ENCODE peak calls at places on chromosomes 5 and 9, in eight cellular contexts. One of them, this sample, is unnamed.

GRCh38 chr5:15737882-15738677 is 238.1 kb downstream of the FBXL7 start:
- DNase-seq in IMR-90: peak
- DNase-seq in RWPE2: no peak
- DNase-seq in A549: no peak
- DNase-seq in A673: no peak
- DNase-seq in CD4-positive, alpha-beta T cell: no peak
- DNase-seq in prostate gland: no peak
- DNase-seq in neural progenitor cell: no peak
- DNase-seq in this sample: no peak

GRCh38 chr5:76926329-76927105 is 26.3 kb upstream of the CRHBP start:
- DNase-seq in IMR-90: no peak
- DNase-seq in RWPE2: no peak
- DNase-seq in A549: no peak
- DNase-seq in A673: peak
- DNase-seq in CD4-positive, alpha-beta T cell: no peak
- DNase-seq in prostate gland: no peak
- DNase-seq in neural progenitor cell: peak
- DNase-seq in this sample: no peak

GRCh38 chr9:751137-752051 is 90.1 kb upstream of the DMRT1 start:
- DNase-seq in IMR-90: peak
- DNase-seq in RWPE2: no peak
- DNase-seq in A549: no peak
- DNase-seq in A673: peak
- DNase-seq in CD4-positive, alpha-beta T cell: no peak
- DNase-seq in prostate gland: no peak
- DNase-seq in neural progenitor cell: no peak
- DNase-seq in this sample: no peak

GRCh38 chr5:9339206-9339818 is 206.6 kb downstream of the SEMA5A start:
- DNase-seq in IMR-90: no peak
- DNase-seq in RWPE2: no peak
- DNase-seq in A549: peak
- DNase-seq in A673: peak
- DNase-seq in CD4-positive, alpha-beta T cell: no peak
- DNase-seq in prostate gland: no peak
- DNase-seq in neural progenitor cell: peak
- DNase-seq in this sample: no peak

GRCh38 chr5:173884402-173885053 is 3.6 kb upstream of the CPEB4 start:
- DNase-seq in IMR-90: no peak
- DNase-seq in RWPE2: no peak
- DNase-seq in A549: no peak
- DNase-seq in A673: no peak
- DNase-seq in CD4-positive, alpha-beta T cell: peak
- DNase-seq in prostate gland: no peak
- DNase-seq in neural progenitor cell: no peak
- DNase-seq in this sample: peak

GRCh38 chr5:98076501-98076900 is 697.0 kb upstream of the RGMB start:
- DNase-seq in IMR-90: no peak
- DNase-seq in RWPE2: no peak
- DNase-seq in A549: no peak
- DNase-seq in A673: peak
- DNase-seq in CD4-positive, alpha-beta T cell: no peak
- DNase-seq in prostate gland: no peak
- DNase-seq in neural progenitor cell: no peak
- DNase-seq in this sample: no peak

GRCh38 chr5:88925692-88926490 is 42.9 kb upstream of the MEF2C start:
- DNase-seq in IMR-90: peak
- DNase-seq in RWPE2: no peak
- DNase-seq in A549: no peak
- DNase-seq in A673: no peak
- DNase-seq in CD4-positive, alpha-beta T cell: no peak
- DNase-seq in prostate gland: no peak
- DNase-seq in neural progenitor cell: no peak
- DNase-seq in this sample: no peak

GRCh38 chr9:126700903-126701819 is 87.4 kb downstream of the LMX1B start:
- DNase-seq in IMR-90: no peak
- DNase-seq in RWPE2: no peak
- DNase-seq in A549: no peak
- DNase-seq in A673: no peak
- DNase-seq in CD4-positive, alpha-beta T cell: peak
- DNase-seq in prostate gland: no peak
- DNase-seq in neural progenitor cell: peak
- DNase-seq in this sample: no peak

GRCh38 chr5:144416196-144416595 is 245.5 kb downstream of the KCTD16 start:
- DNase-seq in IMR-90: no peak
- DNase-seq in RWPE2: no peak
- DNase-seq in A549: no peak
- DNase-seq in A673: no peak
- DNase-seq in CD4-positive, alpha-beta T cell: no peak
- DNase-seq in prostate gland: no peak
- DNase-seq in neural progenitor cell: no peak
- DNase-seq in this sample: no peak

GRCh38 chr5:115382989-115383388 is 86.5 kb upstream of the CCDC112 start:
- DNase-seq in IMR-90: no peak
- DNase-seq in RWPE2: no peak
- DNase-seq in A549: no peak
- DNase-seq in A673: no peak
- DNase-seq in CD4-positive, alpha-beta T cell: no peak
- DNase-seq in prostate gland: no peak
- DNase-seq in neural progenitor cell: no peak
- DNase-seq in this sample: no peak

GRCh38 chr9:132857031-132857430 is 21.1 kb downstream of the AK8 start:
- DNase-seq in IMR-90: peak
- DNase-seq in RWPE2: no peak
- DNase-seq in A549: no peak
- DNase-seq in A673: no peak
- DNase-seq in CD4-positive, alpha-beta T cell: no peak
- DNase-seq in prostate gland: peak
- DNase-seq in neural progenitor cell: peak
- DNase-seq in this sample: no peak

GRCh38 chr5:127042593-127042992 is 12.2 kb upstream of the MARCHF3 start:
- DNase-seq in IMR-90: peak
- DNase-seq in RWPE2: no peak
- DNase-seq in A549: no peak
- DNase-seq in A673: no peak
- DNase-seq in CD4-positive, alpha-beta T cell: no peak
- DNase-seq in prostate gland: no peak
- DNase-seq in neural progenitor cell: peak
- DNase-seq in this sample: no peak

GRCh38 chr5:106875591-106876297 is 795.0 kb downstream of the EFNA5 start:
- DNase-seq in IMR-90: peak
- DNase-seq in RWPE2: no peak
- DNase-seq in A549: peak
- DNase-seq in A673: peak
- DNase-seq in CD4-positive, alpha-beta T cell: no peak
- DNase-seq in prostate gland: no peak
- DNase-seq in neural progenitor cell: peak
- DNase-seq in this sample: no peak

GRCh38 chr5:43412151-43412550 is at the start of gene CCL28:
- DNase-seq in IMR-90: no peak
- DNase-seq in RWPE2: no peak
- DNase-seq in A549: no peak
- DNase-seq in A673: no peak
- DNase-seq in CD4-positive, alpha-beta T cell: no peak
- DNase-seq in prostate gland: no peak
- DNase-seq in neural progenitor cell: no peak
- DNase-seq in this sample: no peak

GRCh38 chr9:70012569-70012968 is 31.1 kb upstream of the MAMDC2 start:
- DNase-seq in IMR-90: no peak
- DNase-seq in RWPE2: no peak
- DNase-seq in A549: no peak
- DNase-seq in A673: no peak
- DNase-seq in CD4-positive, alpha-beta T cell: no peak
- DNase-seq in prostate gland: no peak
- DNase-seq in neural progenitor cell: peak
- DNase-seq in this sample: no peak

GRCh38 chr5:53303105-53303504 is 177.3 kb upstream of the FST start:
- DNase-seq in IMR-90: peak
- DNase-seq in RWPE2: no peak
- DNase-seq in A549: no peak
- DNase-seq in A673: no peak
- DNase-seq in CD4-positive, alpha-beta T cell: no peak
- DNase-seq in prostate gland: no peak
- DNase-seq in neural progenitor cell: no peak
- DNase-seq in this sample: no peak

GRCh38 chr5:178277866-178278265 is 45.3 kb upstream of the PHYKPL start:
- DNase-seq in IMR-90: no peak
- DNase-seq in RWPE2: peak
- DNase-seq in A549: no peak
- DNase-seq in A673: no peak
- DNase-seq in CD4-positive, alpha-beta T cell: no peak
- DNase-seq in prostate gland: no peak
- DNase-seq in neural progenitor cell: no peak
- DNase-seq in this sample: no peak

GRCh38 chr5:68911840-68912690 is 181.7 kb upstream of the SLC30A5 start:
- DNase-seq in IMR-90: peak
- DNase-seq in RWPE2: no peak
- DNase-seq in A549: no peak
- DNase-seq in A673: peak
- DNase-seq in CD4-positive, alpha-beta T cell: no peak
- DNase-seq in prostate gland: no peak
- DNase-seq in neural progenitor cell: no peak
- DNase-seq in this sample: no peak

GRCh38 chr5:63570752-63571151 is 391.5 kb downstream of the HTR1A start:
- DNase-seq in IMR-90: no peak
- DNase-seq in RWPE2: no peak
- DNase-seq in A549: no peak
- DNase-seq in A673: no peak
- DNase-seq in CD4-positive, alpha-beta T cell: no peak
- DNase-seq in prostate gland: no peak
- DNase-seq in neural progenitor cell: peak
- DNase-seq in this sample: no peak

GRCh38 chr9:116646661-116647514 is 40.2 kb upstream of the TRIM32 start:
- DNase-seq in IMR-90: peak
- DNase-seq in RWPE2: no peak
- DNase-seq in A549: peak
- DNase-seq in A673: peak
- DNase-seq in CD4-positive, alpha-beta T cell: no peak
- DNase-seq in prostate gland: no peak
- DNase-seq in neural progenitor cell: peak
- DNase-seq in this sample: no peak

GRCh38 chr5:65152131-65152530 is 329.6 kb downstream of the ADAMTS6 start:
- DNase-seq in IMR-90: peak
- DNase-seq in RWPE2: no peak
- DNase-seq in A549: peak
- DNase-seq in A673: no peak
- DNase-seq in CD4-positive, alpha-beta T cell: no peak
- DNase-seq in prostate gland: no peak
- DNase-seq in neural progenitor cell: no peak
- DNase-seq in this sample: no peak

GRCh38 chr5:128813317-128813716 is 152.0 kb upstream of the SLC27A6 start:
- DNase-seq in IMR-90: no peak
- DNase-seq in RWPE2: no peak
- DNase-seq in A549: no peak
- DNase-seq in A673: no peak
- DNase-seq in CD4-positive, alpha-beta T cell: no peak
- DNase-seq in prostate gland: no peak
- DNase-seq in neural progenitor cell: no peak
- DNase-seq in this sample: no peak

GRCh38 chr5:155150012-155150411 is 136.5 kb downstream of the KIF4B start:
- DNase-seq in IMR-90: no peak
- DNase-seq in RWPE2: no peak
- DNase-seq in A549: no peak
- DNase-seq in A673: peak
- DNase-seq in CD4-positive, alpha-beta T cell: no peak
- DNase-seq in prostate gland: no peak
- DNase-seq in neural progenitor cell: peak
- DNase-seq in this sample: no peak

GRCh38 chr9:35814106-35814840 is 569 bp downstream of the HINT2 start:
- DNase-seq in IMR-90: peak
- DNase-seq in RWPE2: no peak
- DNase-seq in A549: peak
- DNase-seq in A673: peak
- DNase-seq in CD4-positive, alpha-beta T cell: no peak
- DNase-seq in prostate gland: peak
- DNase-seq in neural progenitor cell: peak
- DNase-seq in this sample: no peak

GRCh38 chr5:151906246-151906645 is 18.4 kb downstream of the GLRA1 start:
- DNase-seq in IMR-90: peak
- DNase-seq in RWPE2: no peak
- DNase-seq in A549: no peak
- DNase-seq in A673: peak
- DNase-seq in CD4-positive, alpha-beta T cell: no peak
- DNase-seq in prostate gland: no peak
- DNase-seq in neural progenitor cell: no peak
- DNase-seq in this sample: no peak

GRCh38 chr9:93464876-93465275 is 11.5 kb upstream of the FAM120AOS start:
- DNase-seq in IMR-90: no peak
- DNase-seq in RWPE2: no peak
- DNase-seq in A549: no peak
- DNase-seq in A673: peak
- DNase-seq in CD4-positive, alpha-beta T cell: no peak
- DNase-seq in prostate gland: no peak
- DNase-seq in neural progenitor cell: no peak
- DNase-seq in this sample: no peak
- TF ChIP-seq CTCF in IMR-90: no peak
- TF ChIP-seq CTCF in RWPE2: no peak
- TF ChIP-seq CTCF in A549: no peak
- TF ChIP-seq CTCF in A673: no peak
- TF ChIP-seq CTCF in CD4-positive, alpha-beta T cell: no peak
- TF ChIP-seq CTCF in prostate gland: no peak
- TF ChIP-seq CTCF in neural progenitor cell: no peak
- TF ChIP-seq CTCF in this sample: no peak

GRCh38 chr5:134371834-134372340 is 518 bp downstream of the UBE2B start:
- DNase-seq in IMR-90: peak
- DNase-seq in RWPE2: peak
- DNase-seq in A549: peak
- DNase-seq in A673: peak
- DNase-seq in CD4-positive, alpha-beta T cell: peak
- DNase-seq in prostate gland: peak
- DNase-seq in neural progenitor cell: peak
- DNase-seq in this sample: peak
- TF ChIP-seq CTCF in IMR-90: no peak
- TF ChIP-seq CTCF in RWPE2: no peak
- TF ChIP-seq CTCF in A549: no peak
- TF ChIP-seq CTCF in A673: no peak
- TF ChIP-seq CTCF in CD4-positive, alpha-beta T cell: no peak
- TF ChIP-seq CTCF in prostate gland: no peak
- TF ChIP-seq CTCF in neural progenitor cell: no peak
- TF ChIP-seq CTCF in this sample: no peak

DNA sequence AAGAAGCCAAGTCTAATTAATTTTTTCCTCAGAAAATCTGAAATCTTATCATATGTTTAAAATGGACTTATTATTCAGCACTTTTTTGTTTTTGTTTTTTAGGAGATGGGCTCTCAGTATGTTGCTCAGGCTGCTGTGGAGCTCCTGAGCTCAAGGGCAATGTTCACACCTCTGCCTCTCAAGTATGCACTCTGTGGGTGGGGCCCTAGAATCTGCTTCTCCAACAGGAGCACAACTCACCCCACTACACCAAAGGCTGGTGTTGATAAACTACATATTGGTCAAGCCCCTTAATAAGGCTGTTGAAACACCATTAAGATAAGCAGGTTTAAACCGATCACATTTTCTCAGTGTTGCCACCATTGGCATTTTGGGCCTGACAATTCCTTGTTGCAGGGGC is 131.6 kb downstream of the FANCC start:
- DNase-seq in IMR-90: no peak
- DNase-seq in RWPE2: no peak
- DNase-seq in A549: no peak
- DNase-seq in A673: no peak
- DNase-seq in CD4-positive, alpha-beta T cell: no peak
- DNase-seq in prostate gland: no peak
- DNase-seq in neural progenitor cell: no peak
- DNase-seq in this sample: no peak
- TF ChIP-seq CTCF in IMR-90: no peak
- TF ChIP-seq CTCF in RWPE2: no peak
- TF ChIP-seq CTCF in A549: no peak
- TF ChIP-seq CTCF in A673: no peak
- TF ChIP-seq CTCF in CD4-positive, alpha-beta T cell: no peak
- TF ChIP-seq CTCF in prostate gland: no peak
- TF ChIP-seq CTCF in neural progenitor cell: no peak
- TF ChIP-seq CTCF in this sample: no peak

GRCh38 chr5:140205952-140206351 is 31.0 kb downstream of the CYSTM1 start:
- DNase-seq in IMR-90: no peak
- DNase-seq in RWPE2: no peak
- DNase-seq in A549: peak
- DNase-seq in A673: no peak
- DNase-seq in CD4-positive, alpha-beta T cell: no peak
- DNase-seq in prostate gland: no peak
- DNase-seq in neural progenitor cell: peak
- DNase-seq in this sample: no peak
- TF ChIP-seq CTCF in IMR-90: no peak
- TF ChIP-seq CTCF in RWPE2: no peak
- TF ChIP-seq CTCF in A549: no peak
- TF ChIP-seq CTCF in A673: no peak
- TF ChIP-seq CTCF in CD4-positive, alpha-beta T cell: no peak
- TF ChIP-seq CTCF in prostate gland: no peak
- TF ChIP-seq CTCF in neural progenitor cell: peak
- TF ChIP-seq CTCF in this sample: no peak

This sample was measured in B cell.